ENCODE peak calls at places on chromosome 16, in eight cellular contexts. D is fibroblast of lung; V is breast epithelium; F is CD4-positive, alpha-beta T cell; P is ovary; G is tibial artery; R is GM23248; N is esophagus squamous epithelium. T is an unnamed sample.

GRCh38 chr16:85444879-85445778 is 168.0 kb upstream of the GSE1 start:
- DNase-seq in D (no peak), V (no peak), F (no peak), P (no peak), G (no peak), R (no peak), N (no peak), T (no peak)

GRCh38 chr16:5064915-5065314 is 841 bp downstream of the C16orf89 start:
- DNase-seq in D (peak; percentile 47), V (no peak), F (no peak), P (no peak), G (no peak), R (no peak), N (no peak), T (no peak)

GRCh38 chr16:12752159-12752558 is 51.5 kb downstream of the CPPED1 start:
- DNase-seq in D (no peak), V (no peak), F (no peak), P (no peak), G (no peak), R (no peak), N (no peak), T (no peak)

GRCh38 chr16:30721606-30722005 is 22.6 kb downstream of the SRCAP start:
- DNase-seq in D (no peak), V (no peak), F (no peak), P (no peak), G (no peak), R (peak; percentile 18), N (no peak), T (no peak)

GRCh38 chr16:84759061-84759460 is 59.3 kb downstream of the USP10 start:
- DNase-seq in D (peak; percentile 55), V (no peak), F (no peak), P (no peak), G (no peak), R (no peak), N (no peak), T (no peak)

GRCh38 chr16:81996664-81997529 is 14.4 kb downstream of the SDR42E1 start:
- DNase-seq in D (peak; percentile 33), V (no peak), F (no peak), P (no peak), G (no peak), R (peak; percentile 90), N (no peak), T (no peak)

GRCh38 chr16:11437069-11437468 is 91.8 kb downstream of the RMI2 start:
- DNase-seq in D (no peak), V (no peak), F (no peak), P (no peak), G (no peak), R (no peak), N (no peak), T (no peak)

GRCh38 chr16:23499801-23500200 is 10.5 kb downstream of the GGA2 start:
- DNase-seq in D (no peak), V (no peak), F (no peak), P (no peak), G (no peak), R (no peak), N (no peak), T (no peak)

GRCh38 chr16:66480265-66481080 is 53.4 kb downstream of the BEAN1 start:
- DNase-seq in D (no peak), V (peak; percentile 47), F (peak; percentile 28), P (peak; percentile 36), G (no peak), R (no peak), N (no peak), T (no peak)

GRCh38 chr16:17404903-17405691 is 65.7 kb downstream of the XYLT1 start:
- DNase-seq in D (peak; percentile 87), V (no peak), F (no peak), P (peak; percentile 82), G (peak; percentile 93), R (peak; percentile 95), N (no peak), T (peak; percentile 94)

GRCh38 chr16:74225278-74225677 is 71.3 kb upstream of the PSMD7 start:
- DNase-seq in D (peak; percentile 42), V (no peak), F (no peak), P (no peak), G (no peak), R (no peak), N (no peak), T (no peak)

GRCh38 chr16:85055503-85056210 is 28.1 kb downstream of the KIAA0513 start:
- DNase-seq in D (peak; percentile 74), V (peak; percentile 64), F (peak; percentile 63), P (no peak), G (peak; percentile 62), R (peak; percentile 73), N (peak; percentile 31), T (no peak)

DNA sequence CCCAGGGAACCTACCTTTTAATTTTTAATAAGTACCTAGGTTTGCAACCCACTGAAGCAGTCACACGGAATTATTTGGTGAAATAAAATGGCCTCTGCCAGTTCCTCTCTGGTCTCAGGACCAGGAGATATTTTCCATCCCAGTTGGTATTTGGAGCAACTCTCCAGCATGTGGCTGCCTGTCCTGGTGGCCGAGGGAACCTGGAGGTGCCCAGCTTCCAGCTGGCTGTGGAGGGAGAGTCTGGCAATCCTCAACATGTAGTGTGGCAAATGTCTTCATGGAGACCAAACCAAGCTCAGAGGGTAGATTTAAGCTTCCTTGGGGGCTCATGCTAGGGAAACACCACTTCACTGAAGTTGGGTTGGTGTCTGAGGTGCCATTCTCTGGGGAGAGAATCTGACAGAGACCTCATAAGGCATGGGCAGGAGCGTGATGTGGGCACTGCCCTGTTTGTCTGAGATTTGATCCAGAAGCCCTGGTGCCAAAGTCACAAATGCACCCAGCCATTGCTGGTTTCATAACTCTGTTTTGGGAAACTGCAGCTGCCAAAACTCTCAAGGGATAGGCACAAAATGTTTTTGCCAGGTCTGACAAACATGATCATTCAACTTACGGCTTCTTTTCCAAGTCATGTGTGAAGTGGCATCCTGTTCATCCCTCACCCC is 2.8 kb downstream of the MT1X start:
- DNase-seq in D (no peak), V (no peak), F (no peak), P (no peak), G (peak; percentile 57), R (no peak), N (no peak), T (no peak)
- H3K27ac ChIP-seq in D (no peak overlapping the region), V (peak overlapping the region; percentile 82), F (no peak overlapping the region), P (no peak overlapping the region), G (peak overlapping the region; percentile 87), R (no peak overlapping the region), N (peak overlapping the region; percentile 90), T (no peak overlapping the region)

GRCh38 chr16:49100366-49100765 is 181.3 kb downstream of the CBLN1 start:
- DNase-seq in D (no peak), V (no peak), F (no peak), P (no peak), G (no peak), R (no peak), N (no peak), T (no peak)
- H3K27ac ChIP-seq in D (no peak overlapping the region), V (no peak overlapping the region), F (no peak overlapping the region), P (no peak overlapping the region), G (no peak overlapping the region), R (no peak overlapping the region), N (no peak overlapping the region), T (no peak overlapping the region)

GRCh38 chr16:89435051-89435450 is 55.3 kb downstream of the ANKRD11 start:
- DNase-seq in D (no peak), V (no peak), F (no peak), P (no peak), G (no peak), R (no peak), N (no peak), T (no peak)
- H3K27ac ChIP-seq in D (no peak overlapping the region), V (no peak overlapping the region), F (no peak overlapping the region), P (no peak overlapping the region), G (no peak overlapping the region), R (no peak overlapping the region), N (no peak overlapping the region), T (no peak overlapping the region)

DNA sequence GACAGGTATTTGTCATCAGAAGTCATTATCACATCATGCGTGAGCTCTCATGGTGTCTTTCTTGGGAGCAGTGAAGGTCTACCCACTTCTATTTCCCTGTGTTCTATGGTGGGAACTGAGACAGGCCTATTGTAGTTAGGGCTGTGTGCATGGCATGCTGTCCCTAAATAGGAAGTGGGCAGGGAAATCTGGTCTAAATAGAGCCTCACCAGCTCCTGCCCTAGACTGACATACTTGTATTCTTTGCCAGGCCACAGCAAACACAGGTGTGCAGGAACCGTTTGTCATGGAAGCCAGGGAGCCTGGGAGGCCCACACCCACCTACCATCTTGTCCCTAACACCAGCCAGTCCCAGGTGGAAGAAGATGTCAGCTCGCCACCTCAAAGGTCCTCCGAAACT is 10.1 kb downstream of the SLC7A6 start:
- DNase-seq in D (no peak), V (no peak), F (no peak), P (no peak), G (no peak), R (no peak), N (no peak), T (no peak)
- H3K27ac ChIP-seq in D (no peak overlapping the region), V (peak overlapping the region; percentile 3), F (peak overlapping the region; percentile 71), P (no peak overlapping the region), G (peak overlapping the region; percentile 5), R (no peak overlapping the region), N (no peak overlapping the region), T (no peak overlapping the region)